ENCODE peak calls at places on chromosomes 5 and 9, in seven cellular contexts. N, K, Z, S, W, T and X are unnamed samples.

GRCh38 chr5:124755565-124755964 is 9.1 kb upstream of the ZNF608 start:
- DNase-seq in K (no peak), W (peak; percentile 86), Z (no peak), T (no peak), N (no peak), S (no peak), X (no peak)

GRCh38 chr5:76379855-76380254 is 23.2 kb upstream of the IQGAP2 start:
- DNase-seq in S (no peak), K (no peak), W (no peak), T (no peak), Z (no peak), N (no peak), X (no peak)

GRCh38 chr9:135993840-135994776 is 32.9 kb upstream of the UBAC1 start:
- DNase-seq in Z (no peak), S (no peak), N (no peak), T (no peak), K (no peak), W (no peak), X (no peak)

GRCh38 chr5:20694121-20694520 is 706.1 kb upstream of the CDH18 start:
- DNase-seq in N (no peak), K (no peak), T (no peak), W (no peak), S (no peak), Z (no peak), X (no peak)

GRCh38 chr9:127181595-127182190 is 59.3 kb upstream of the ANGPTL2 start:
- DNase-seq in N (no peak), Z (no peak), K (peak; percentile 44), S (no peak), W (no peak), T (no peak), X (no peak)

GRCh38 chr5:135538261-135538660 is 2.5 kb upstream of the NEUROG1 start:
- DNase-seq in N (no peak), T (no peak), S (no peak), K (no peak), W (no peak), Z (no peak), X (no peak)

GRCh38 chr5:169121631-169122420 is 179.1 kb downstream of the SLIT3 start:
- DNase-seq in N (no peak), T (no peak), K (no peak), Z (peak; percentile 87), W (no peak), S (no peak), X (no peak)

GRCh38 chr5:67516959-67517358 is 320.4 kb upstream of the CD180 start:
- DNase-seq in N (no peak), K (no peak), Z (peak; percentile 72), T (no peak), W (no peak), S (no peak), X (peak; percentile 53)

GRCh38 chr5:179878222-179879002 is 19.8 kb upstream of the MRNIP start:
- DNase-seq in S (no peak), Z (no peak), T (no peak), N (no peak), W (no peak), K (no peak), X (no peak)

GRCh38 chr9:32340401-32340800 is 44.0 kb upstream of the ACO1 start:
- DNase-seq in K (no peak), T (no peak), Z (no peak), W (no peak), S (no peak), N (no peak), X (no peak)

GRCh38 chr5:152170350-152170749 is 234.7 kb downstream of the NMUR2 start:
- DNase-seq in K (peak; percentile 75), W (no peak), N (no peak), T (no peak), S (no peak), Z (no peak), X (no peak)

GRCh38 chr5:149831492-149831891 is 101.4 kb downstream of the PPARGC1B start:
- DNase-seq in S (peak; percentile 61), Z (no peak), N (no peak), W (no peak), T (no peak), K (no peak), X (no peak)

GRCh38 chr9:36946653-36947052 is 87.4 kb downstream of the PAX5 start:
- DNase-seq in Z (peak; percentile 61), K (peak; percentile 21), W (no peak), N (no peak), T (no peak), S (no peak), X (no peak)

GRCh38 chr5:39947657-39948056 is 522.9 kb upstream of the DAB2 start:
- DNase-seq in Z (peak; percentile 22), W (no peak), K (peak; percentile 62), S (no peak), T (no peak), N (no peak), X (no peak)

GRCh38 chr9:99694393-99694792 is 127.3 kb upstream of the NR4A3 start:
- DNase-seq in T (no peak), K (no peak), N (no peak), Z (no peak), W (no peak), S (no peak), X (no peak)

GRCh38 chr9:4832786-4833579 is 40.2 kb downstream of the RCL1 start:
- DNase-seq in Z (peak; percentile 92), K (no peak), N (peak; percentile 64), W (peak; percentile 32), S (peak; percentile 46), T (no peak), X (no peak)

GRCh38 chr9:2625427-2625826 is 3.8 kb downstream of the VLDLR start:
- DNase-seq in W (no peak), K (no peak), N (no peak), S (no peak), T (no peak), Z (no peak), X (no peak)

GRCh38 chr5:149438281-149438680 is 59.2 kb upstream of the IL17B start:
- DNase-seq in K (no peak), W (no peak), S (no peak), T (no peak), N (no peak), Z (no peak), X (no peak)